ENCODE peak calls at places on chromosomes 3 and 15, in five cellular contexts. V, C, S, M and J are unnamed samples.

GRCh38 chr15:60328852-60329443 is 68.8 kb downstream of the ANXA2 start:
- DNase-seq in V (no peak), C (peak), S (no peak), M (no peak), J (no peak)

GRCh38 chr3:110381992-110382391 is 689.6 kb upstream of the NECTIN3 start:
- DNase-seq in V (no peak), C (no peak), S (no peak), M (no peak), J (no peak)

GRCh38 chr3:187999821-188000220 is 154.1 kb upstream of the LPP start:
- DNase-seq in V (no peak), C (no peak), S (no peak), M (no peak), J (no peak)

GRCh38 chr3:53171827-53172505 is 11.0 kb downstream of the PRKCD start:
- DNase-seq in V (no peak), C (no peak), S (no peak), M (no peak), J (no peak)

GRCh38 chr3:58063424-58063823 is 55.2 kb downstream of the FLNB start:
- DNase-seq in V (no peak), C (no peak), S (peak), M (no peak), J (no peak)

GRCh38 chr3:130850044-130850797 is 43.7 kb upstream of the ATP2C1 start:
- DNase-seq in V (no peak), C (peak), S (no peak), M (no peak), J (no peak)

GRCh38 chr3:14175383-14176037 is 2.9 kb downstream of the XPC start:
- DNase-seq in V (peak), C (peak), S (no peak), M (no peak), J (peak)

GRCh38 chr15:69086427-69087205 is 72.1 kb downstream of the NOX5 start:
- DNase-seq in V (no peak), C (no peak), S (no peak), M (no peak), J (no peak)

GRCh38 chr3:127667119-127667681 is 5.6 kb upstream of the ABTB1 start:
- DNase-seq in V (no peak), C (no peak), S (no peak), M (peak), J (no peak)

GRCh38 chr3:46146021-46146420 is 62.1 kb downstream of the CCR1 start:
- DNase-seq in V (no peak), C (no peak), S (no peak), M (no peak), J (no peak)

GRCh38 chr3:137612293-137612692 is 151.8 kb upstream of the SOX14 start:
- DNase-seq in V (no peak), C (no peak), S (no peak), M (no peak), J (no peak)

GRCh38 chr15:39974656-39975230 is 40.8 kb downstream of the EIF2AK4 start:
- DNase-seq in V (no peak), C (no peak), S (no peak), M (no peak), J (no peak)

GRCh38 chr3:20173844-20174410 is 12.1 kb downstream of the SGO1 start:
- DNase-seq in V (no peak), C (no peak), S (no peak), M (no peak), J (no peak)

GRCh38 chr3:128438488-128439072 is 28.1 kb downstream of the DNAJB8 start:
- DNase-seq in V (no peak), C (no peak), S (no peak), M (no peak), J (no peak)

GRCh38 chr15:31309893-31310606 is 16.6 kb upstream of the KLF13 start:
- DNase-seq in V (no peak), C (no peak), S (no peak), M (no peak), J (no peak)

GRCh38 chr3:149990423-149990953 is 19.8 kb upstream of the PFN2 start:
- DNase-seq in V (no peak), C (no peak), S (no peak), M (no peak), J (no peak)

GRCh38 chr3:117558681-117559080 is 849.1 kb downstream of the TUSC7 start:
- DNase-seq in V (no peak), C (no peak), S (no peak), M (no peak), J (no peak)

GRCh38 chr3:42014949-42015533 is 53.1 kb upstream of the ULK4 start:
- DNase-seq in V (no peak), C (peak), S (no peak), M (peak), J (no peak)